ENCODE peak calls at places on chromosomes 7 and 10, in five cellular contexts. Y, T, E, B and Z are unnamed samples.

GRCh38 chr10:34236927-34237326 is 578.2 kb downstream of the PARD3 start:
- DNase-seq in Y (no peak), B (no peak), T (no peak), E (peak), Z (no peak)

GRCh38 chr7:2953588-2954407 is 89.9 kb downstream of the CARD11 start:
- DNase-seq in E (no peak), T (no peak), Y (no peak), B (no peak), Z (peak)

GRCh38 chr7:467393-467828 is 52.2 kb downstream of the PDGFA start:
- DNase-seq in E (no peak), T (no peak), Y (no peak), B (no peak), Z (no peak)

GRCh38 chr10:49550563-49550962 is 11.6 kb upstream of the ERCC6 start:
- DNase-seq in T (no peak), B (no peak), E (no peak), Y (no peak), Z (no peak)

GRCh38 chr7:64876792-64877713 is 26.0 kb upstream of the ZNF273 start:
- DNase-seq in E (peak), Y (no peak), T (peak), B (no peak), Z (peak)

GRCh38 chr10:35875281-35875680 is 233.2 kb upstream of the FZD8 start:
- DNase-seq in T (no peak), B (no peak), E (no peak), Y (no peak), Z (no peak)

GRCh38 chr7:46864711-46865110 is 717.2 kb downstream of the TNS3 start:
- DNase-seq in E (no peak), B (peak), Y (no peak), T (no peak), Z (no peak)

GRCh38 chr10:131829156-131829930 is 71.5 kb upstream of the PPP2R2D start:
- DNase-seq in E (no peak), Y (no peak), B (no peak), T (no peak), Z (no peak)

GRCh38 chr10:133459454-133460207 is 5.9 kb downstream of the SCART1 start:
- DNase-seq in T (no peak), Y (no peak), B (no peak), E (no peak), Z (no peak)

GRCh38 chr7:139099181-139099947 is 10.2 kb downstream of the ZC3HAV1 start:
- DNase-seq in E (no peak), T (no peak), Y (no peak), B (no peak), Z (no peak)

GRCh38 chr10:644076-644942 is 45.2 kb downstream of the DIP2C start:
- DNase-seq in B (no peak), E (no peak), T (no peak), Y (no peak), Z (no peak)

GRCh38 chr7:44581907-44582603 is at the start of gene TMED4:
- DNase-seq in B (peak), E (peak), T (peak), Y (peak), Z (peak)

GRCh38 chr7:116641551-116642153 is 30.3 kb upstream of the MET start:
- DNase-seq in T (no peak), Y (no peak), E (no peak), B (no peak), Z (no peak)

GRCh38 chr7:75762350-75762917 is 9.6 kb downstream of the CCL26 start:
- DNase-seq in E (peak), B (peak), Y (peak), T (no peak), Z (no peak)

GRCh38 chr10:28928484-28928883 is 251.2 kb downstream of the BAMBI start:
- DNase-seq in B (peak), Y (no peak), E (no peak), T (no peak), Z (no peak)

GRCh38 chr10:113386005-113386404 is 166.8 kb upstream of the HABP2 start:
- DNase-seq in Y (peak), E (no peak), T (no peak), B (peak), Z (no peak)

GRCh38 chr10:28317735-28318134 is 14.9 kb upstream of the MPP7 start:
- DNase-seq in E (no peak), B (no peak), Y (no peak), T (no peak), Z (no peak)